ENCODE peak calls at places on chromosomes 3 and 15, in five cellular contexts. L is HCT116, I is GM12878, N is SK-N-SH, D is K562. M is an unnamed sample.

GRCh38 chr3:172080503-172080902 is 41.1 kb downstream of the FNDC3B start:
- DNase-seq in L (no peak), N (no peak), I (no peak), D (no peak), M (peak)

GRCh38 chr3:196008929-196009328 is 73.0 kb downstream of the TFRC start:
- DNase-seq in D (no peak), L (no peak), I (no peak), N (no peak), M (no peak)

GRCh38 chr15:67741313-67741712 is 84.0 kb upstream of the SKOR1 start:
- DNase-seq in L (no peak), D (no peak), N (no peak), I (no peak), M (no peak)

GRCh38 chr3:187017511-187018230 is 87.3 kb downstream of the ST6GAL1 start:
- DNase-seq in L (no peak), D (no peak), I (no peak), N (no peak), M (no peak)

GRCh38 chr3:152641198-152641597 is 193.7 kb upstream of the P2RY1 start:
- DNase-seq in L (no peak), I (no peak), N (no peak), D (no peak), M (no peak)

GRCh38 chr15:34818531-34818930 is 23.2 kb upstream of the ACTC1 start:
- DNase-seq in L (no peak), D (no peak), N (no peak), I (no peak), M (no peak)

GRCh38 chr3:86578071-86578470 is 412.9 kb downstream of the VGLL3 start:
- DNase-seq in I (no peak), N (no peak), D (no peak), L (no peak), M (no peak)

GRCh38 chr3:197466586-197467399 is 89.0 kb downstream of the BDH1 start:
- DNase-seq in L (no peak), D (no peak), N (peak), I (no peak), M (no peak)

GRCh38 chr15:51313644-51314280 is 24.6 kb downstream of the CYP19A1 start:
- DNase-seq in I (no peak), N (no peak), D (no peak), L (no peak), M (peak)

GRCh38 chr3:54541369-54541768 is 386.5 kb downstream of the LRTM1 start:
- DNase-seq in N (no peak), D (no peak), L (no peak), I (no peak), M (no peak)

GRCh38 chr15:90449206-90449735 is 61.2 kb downstream of the IQGAP1 start:
- DNase-seq in D (no peak), I (no peak), L (no peak), N (no peak), M (no peak)

DNA sequence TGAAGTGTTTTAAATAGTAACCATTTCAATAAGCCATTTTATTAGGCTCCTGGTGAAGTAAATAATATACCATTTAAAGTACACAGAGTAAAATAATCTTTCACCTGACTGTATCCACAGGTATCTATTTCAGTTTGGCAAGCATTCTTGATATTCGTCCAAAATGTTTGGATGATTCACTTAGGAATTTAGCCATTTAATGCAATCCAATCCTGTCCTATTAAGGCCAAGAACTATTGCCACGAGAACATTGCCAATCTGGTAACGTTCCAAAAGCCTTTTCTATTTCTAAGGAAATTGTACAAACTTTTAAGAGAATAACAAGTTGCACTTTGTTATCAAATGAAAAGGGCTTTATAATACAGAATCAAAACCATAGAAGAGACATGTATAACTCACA is 209.8 kb upstream of the THRB start:
- DNase-seq in L (no peak), I (no peak), N (no peak), D (no peak), M (no peak)
- TF ChIP-seq ZBTB33 in L (no peak), I (no peak), N (no peak), D (no peak), M (no peak)

DNA sequence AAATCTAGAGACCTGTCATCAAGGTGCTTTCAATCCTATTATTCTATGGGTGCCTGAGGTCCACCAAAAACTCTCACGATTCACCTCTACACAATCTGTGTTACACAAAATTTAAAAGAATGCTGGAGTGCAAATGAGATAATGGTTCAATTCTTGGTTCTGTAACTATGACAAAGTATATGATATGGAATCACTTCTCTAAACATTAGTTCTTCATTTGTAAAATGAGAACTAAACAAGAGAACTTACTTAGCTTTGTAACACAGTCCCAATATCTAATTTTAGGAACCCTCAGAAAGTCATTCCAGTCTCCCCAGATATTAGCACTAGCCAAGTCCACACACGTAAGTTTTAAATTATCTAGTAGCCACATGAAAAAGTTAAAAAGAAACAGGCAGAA is 111.5 kb downstream of the TBL1XR1 start:
- DNase-seq in L (no peak), N (no peak), I (no peak), D (no peak), M (no peak)
- TF ChIP-seq ZBTB33 in L (no peak), N (no peak), I (no peak), D (no peak), M (no peak)

GRCh38 chr3:4994823-4995499 is 15.7 kb downstream of the BHLHE40 start:
- DNase-seq in N (no peak), L (peak), D (peak), I (no peak), M (peak)

GRCh38 chr3:4996771-4997291 is 17.6 kb downstream of the BHLHE40 start:
- DNase-seq in D (peak), I (no peak), N (no peak), L (no peak), M (no peak)

GRCh38 chr3:4994144-4994730 is 15.0 kb downstream of the BHLHE40 start:
- DNase-seq in I (no peak), D (peak), L (peak), N (no peak), M (no peak)

GRCh38 chr3:4996223-4996765 is 17.1 kb downstream of the BHLHE40 start:
- DNase-seq in L (no peak), N (no peak), I (no peak), D (peak), M (no peak)

DNA sequence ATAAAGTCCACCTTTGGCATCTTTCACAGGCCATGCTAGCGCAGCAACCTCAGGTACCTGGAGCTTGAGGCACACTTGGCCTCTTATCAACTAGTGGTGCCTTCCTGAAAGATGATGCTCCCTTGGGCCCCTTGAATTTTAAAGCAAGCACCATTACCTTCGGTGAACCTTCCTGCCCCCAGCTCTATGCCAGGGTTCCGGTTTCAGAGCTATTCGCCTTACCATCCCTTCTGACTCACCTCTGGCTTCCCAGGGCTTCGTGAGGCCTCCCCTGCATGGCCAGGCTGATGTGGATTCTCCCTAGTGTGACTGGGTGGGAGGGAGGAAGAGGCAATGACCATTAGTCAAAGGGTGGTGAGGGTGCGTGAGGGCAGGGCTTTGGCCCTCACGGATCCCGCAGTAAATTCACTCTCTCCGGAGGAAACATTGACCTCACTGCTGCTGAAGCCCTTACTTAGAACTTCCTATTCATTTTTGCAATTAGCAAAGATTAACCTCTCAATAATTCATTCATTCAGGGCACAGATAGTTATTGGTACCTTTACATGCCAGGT is 16.3 kb downstream of the BHLHE40 start:
- DNase-seq in I (no peak), L (peak), N (no peak), D (peak), M (no peak)
- TF ChIP-seq ZBTB33 in I (no peak), L (no peak), N (no peak), D (no peak), M (no peak)

DNA sequence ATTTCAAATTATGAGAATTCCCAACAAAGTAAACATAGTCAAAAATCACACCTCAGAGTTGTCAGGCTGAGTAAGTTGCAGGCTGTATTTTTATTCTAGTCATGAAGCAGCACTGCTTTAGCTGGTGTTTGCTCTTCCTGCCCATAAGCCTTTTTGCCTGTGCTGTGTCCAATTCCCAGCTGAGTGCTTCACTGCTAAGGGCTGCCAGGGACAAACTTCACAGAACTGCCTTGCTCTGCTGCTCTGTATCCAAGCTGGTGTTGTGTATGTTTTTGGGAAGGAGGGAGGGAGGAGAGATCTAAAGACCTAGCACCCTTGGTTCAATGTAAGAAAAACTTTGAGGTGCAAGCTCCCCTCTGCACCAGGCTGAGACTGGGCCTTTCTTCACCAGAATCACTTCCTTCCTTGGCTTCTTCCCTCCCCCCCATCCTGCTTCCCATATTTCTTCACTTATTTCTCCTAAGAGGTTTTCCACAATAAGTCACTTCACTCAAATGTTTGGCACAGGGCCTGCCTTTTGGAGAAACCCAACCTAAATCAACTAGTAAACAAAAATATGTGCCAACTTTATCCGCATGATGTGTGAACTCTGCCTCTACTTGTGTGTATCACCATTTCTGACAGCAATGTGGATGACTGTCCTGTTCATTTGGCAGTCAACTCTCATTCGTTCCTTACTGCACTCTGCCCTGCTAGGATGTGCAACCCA is 156.1 kb downstream of the TBL1XR1 start:
- DNase-seq in L (no peak), N (no peak), D (no peak), I (no peak), M (no peak)
- TF ChIP-seq ZBTB33 in L (no peak), N (no peak), D (no peak), I (no peak), M (no peak)

DNA sequence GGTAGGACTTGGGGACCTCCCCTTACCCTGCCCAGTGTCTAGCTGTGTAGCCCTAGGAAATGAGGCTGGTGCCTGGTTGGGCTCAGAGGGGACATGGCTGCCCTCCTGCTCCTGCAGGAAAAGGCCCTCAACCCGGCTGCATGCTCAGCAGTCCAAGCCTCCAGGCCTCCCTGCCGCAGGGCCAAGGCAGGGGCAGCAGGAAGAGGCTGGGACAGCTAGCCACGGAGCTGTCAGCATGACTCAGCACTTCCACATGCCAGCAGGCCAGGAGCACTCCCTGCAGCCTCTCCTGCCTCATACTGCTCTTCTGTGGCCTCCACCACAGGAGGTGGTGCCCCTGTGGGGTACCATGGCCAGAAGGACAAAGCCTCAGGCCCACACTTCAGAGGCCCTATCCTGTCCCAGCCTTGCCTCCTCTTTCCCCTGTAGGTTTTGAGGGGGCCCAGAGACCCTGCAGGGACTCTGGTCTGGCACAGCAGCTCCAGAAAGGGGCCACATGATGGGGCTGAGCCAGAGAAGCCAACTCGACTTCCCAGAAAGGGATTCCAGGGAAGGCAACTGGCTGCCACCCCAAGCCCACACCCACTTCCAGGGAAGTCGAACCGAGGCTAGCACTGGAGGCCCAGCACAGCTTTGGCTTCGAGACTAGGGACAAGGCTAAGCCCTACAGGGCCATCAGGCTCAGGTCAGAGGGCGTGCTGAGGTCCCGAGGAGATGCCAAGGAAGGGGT is 19.5 kb downstream of the TKT start:
- DNase-seq in N (no peak), L (peak), I (no peak), D (peak), M (peak)
- TF ChIP-seq ZBTB33 in N (no peak), L (no peak), I (no peak), D (no peak), M (peak)

GRCh38 chr3:52983336-52983807 is 62.5 kb downstream of the SFMBT1 start:
- DNase-seq in L (no peak), N (no peak), I (peak), D (no peak), M (no peak)

GRCh38 chr3:52983828-52984227 is 62.0 kb downstream of the SFMBT1 start:
- DNase-seq in L (no peak), D (no peak), N (no peak), I (no peak), M (no peak)

GRCh38 chr3:52986049-52986448 is 59.8 kb downstream of the SFMBT1 start:
- DNase-seq in I (no peak), N (no peak), L (no peak), D (no peak), M (no peak)

GRCh38 chr3:52979190-52979983 is 66.5 kb downstream of the SFMBT1 start:
- DNase-seq in I (no peak), N (no peak), L (no peak), D (no peak), M (no peak)

GRCh38 chr3:52982839-52983238 is 63.0 kb downstream of the SFMBT1 start:
- DNase-seq in N (no peak), D (no peak), I (no peak), L (no peak), M (no peak)
- TF ChIP-seq ZBTB33 in N (no peak), D (no peak), I (no peak), L (no peak), M (no peak)

GRCh38 chr3:60047426-60048200 is 997.8 kb upstream of the CFAP20DC start:
- DNase-seq in I (no peak), D (no peak), L (no peak), N (no peak), M (no peak)
- TF ChIP-seq ZBTB33 in I (no peak), D (no peak), L (no peak), N (no peak), M (no peak)